ENCODE peak calls at places on chromosomes 3 and 15, in nine cellular contexts. One of them, this sample, is unnamed.

GRCh38 chr3:104102386-104102785 is 1264.3 kb upstream of the ALCAM start:
- DNase-seq in stomach: no peak
- DNase-seq in HS-5: peak
- DNase-seq in fibroblast of the conjunctiva: peak
- DNase-seq in hepatic stellate cell: peak
- DNase-seq in T-helper 17 cell: no peak
- DNase-seq in left lobe of liver: peak
- DNase-seq in NCI-H345: peak
- DNase-seq in stimulated activated CD8-positive, alpha-beta memory T cell treated with anti-CD3 and anti-CD28 coated beads, Interleukin-12 subunit alpha, Interleukin-12 subunit beta, amount 100 ng/mL, for 1 hour: no peak
- DNase-seq in this sample: no peak

GRCh38 chr3:41026394-41027177 is 172.7 kb upstream of the CTNNB1 start:
- DNase-seq in fibroblast of the conjunctiva: no peak
- DNase-seq in T-helper 17 cell: no peak
- DNase-seq in hepatic stellate cell: no peak
- DNase-seq in left lobe of liver: peak
- DNase-seq in stimulated activated CD8-positive, alpha-beta memory T cell treated with anti-CD3 and anti-CD28 coated beads, Interleukin-12 subunit alpha, Interleukin-12 subunit beta, amount 100 ng/mL, for 1 hour: no peak
- DNase-seq in NCI-H345: no peak
- DNase-seq in stomach: no peak
- DNase-seq in HS-5: peak
- DNase-seq in this sample: no peak

GRCh38 chr3:45948409-45948808 is 5.1 kb downstream of the CXCR6 start:
- DNase-seq in stimulated activated CD8-positive, alpha-beta memory T cell treated with anti-CD3 and anti-CD28 coated beads, Interleukin-12 subunit alpha, Interleukin-12 subunit beta, amount 100 ng/mL, for 1 hour: no peak
- DNase-seq in hepatic stellate cell: no peak
- DNase-seq in HS-5: no peak
- DNase-seq in NCI-H345: no peak
- DNase-seq in fibroblast of the conjunctiva: no peak
- DNase-seq in left lobe of liver: no peak
- DNase-seq in stomach: no peak
- DNase-seq in T-helper 17 cell: no peak
- DNase-seq in this sample: no peak

GRCh38 chr3:105823149-105823866 is 45.5 kb downstream of the CBLB start:
- DNase-seq in stomach: no peak
- DNase-seq in HS-5: peak
- DNase-seq in T-helper 17 cell: no peak
- DNase-seq in stimulated activated CD8-positive, alpha-beta memory T cell treated with anti-CD3 and anti-CD28 coated beads, Interleukin-12 subunit alpha, Interleukin-12 subunit beta, amount 100 ng/mL, for 1 hour: no peak
- DNase-seq in fibroblast of the conjunctiva: peak
- DNase-seq in left lobe of liver: no peak
- DNase-seq in NCI-H345: no peak
- DNase-seq in hepatic stellate cell: peak
- DNase-seq in this sample: no peak

GRCh38 chr15:58378241-58379085 is 53.3 kb upstream of the LIPC start:
- DNase-seq in T-helper 17 cell: no peak
- DNase-seq in HS-5: no peak
- DNase-seq in fibroblast of the conjunctiva: no peak
- DNase-seq in stimulated activated CD8-positive, alpha-beta memory T cell treated with anti-CD3 and anti-CD28 coated beads, Interleukin-12 subunit alpha, Interleukin-12 subunit beta, amount 100 ng/mL, for 1 hour: no peak
- DNase-seq in NCI-H345: no peak
- DNase-seq in stomach: no peak
- DNase-seq in left lobe of liver: no peak
- DNase-seq in hepatic stellate cell: no peak
- DNase-seq in this sample: no peak

GRCh38 chr15:71748327-71748726 is 62.0 kb upstream of the NR2E3 start:
- DNase-seq in left lobe of liver: no peak
- DNase-seq in stimulated activated CD8-positive, alpha-beta memory T cell treated with anti-CD3 and anti-CD28 coated beads, Interleukin-12 subunit alpha, Interleukin-12 subunit beta, amount 100 ng/mL, for 1 hour: no peak
- DNase-seq in fibroblast of the conjunctiva: no peak
- DNase-seq in NCI-H345: no peak
- DNase-seq in stomach: no peak
- DNase-seq in HS-5: no peak
- DNase-seq in hepatic stellate cell: no peak
- DNase-seq in T-helper 17 cell: no peak
- DNase-seq in this sample: no peak

GRCh38 chr3:13319821-13320220 is 100.3 kb downstream of the NUP210 start:
- DNase-seq in hepatic stellate cell: no peak
- DNase-seq in stimulated activated CD8-positive, alpha-beta memory T cell treated with anti-CD3 and anti-CD28 coated beads, Interleukin-12 subunit alpha, Interleukin-12 subunit beta, amount 100 ng/mL, for 1 hour: no peak
- DNase-seq in left lobe of liver: no peak
- DNase-seq in NCI-H345: no peak
- DNase-seq in fibroblast of the conjunctiva: no peak
- DNase-seq in HS-5: no peak
- DNase-seq in T-helper 17 cell: no peak
- DNase-seq in stomach: no peak
- DNase-seq in this sample: no peak

GRCh38 chr3:42192334-42193200 is 73.4 kb downstream of the CCK start:
- DNase-seq in stomach: no peak
- DNase-seq in hepatic stellate cell: peak
- DNase-seq in stimulated activated CD8-positive, alpha-beta memory T cell treated with anti-CD3 and anti-CD28 coated beads, Interleukin-12 subunit alpha, Interleukin-12 subunit beta, amount 100 ng/mL, for 1 hour: no peak
- DNase-seq in NCI-H345: no peak
- DNase-seq in T-helper 17 cell: no peak
- DNase-seq in HS-5: no peak
- DNase-seq in fibroblast of the conjunctiva: no peak
- DNase-seq in left lobe of liver: no peak
- DNase-seq in this sample: no peak

GRCh38 chr3:12931273-12931905 is 90.0 kb upstream of the RPL32 start:
- DNase-seq in hepatic stellate cell: no peak
- DNase-seq in stomach: no peak
- DNase-seq in left lobe of liver: no peak
- DNase-seq in NCI-H345: no peak
- DNase-seq in fibroblast of the conjunctiva: no peak
- DNase-seq in HS-5: no peak
- DNase-seq in T-helper 17 cell: no peak
- DNase-seq in stimulated activated CD8-positive, alpha-beta memory T cell treated with anti-CD3 and anti-CD28 coated beads, Interleukin-12 subunit alpha, Interleukin-12 subunit beta, amount 100 ng/mL, for 1 hour: no peak
- DNase-seq in this sample: no peak

GRCh38 chr3:129018271-129018670 is 17.2 kb downstream of the EFCC1 start:
- DNase-seq in NCI-H345: no peak
- DNase-seq in stimulated activated CD8-positive, alpha-beta memory T cell treated with anti-CD3 and anti-CD28 coated beads, Interleukin-12 subunit alpha, Interleukin-12 subunit beta, amount 100 ng/mL, for 1 hour: no peak
- DNase-seq in left lobe of liver: no peak
- DNase-seq in T-helper 17 cell: no peak
- DNase-seq in fibroblast of the conjunctiva: no peak
- DNase-seq in HS-5: no peak
- DNase-seq in hepatic stellate cell: no peak
- DNase-seq in stomach: no peak
- DNase-seq in this sample: no peak

GRCh38 chr15:74535388-74536084 is 5.5 kb upstream of the ARID3B start:
- DNase-seq in NCI-H345: no peak
- DNase-seq in stimulated activated CD8-positive, alpha-beta memory T cell treated with anti-CD3 and anti-CD28 coated beads, Interleukin-12 subunit alpha, Interleukin-12 subunit beta, amount 100 ng/mL, for 1 hour: no peak
- DNase-seq in hepatic stellate cell: no peak
- DNase-seq in T-helper 17 cell: no peak
- DNase-seq in fibroblast of the conjunctiva: no peak
- DNase-seq in left lobe of liver: no peak
- DNase-seq in HS-5: no peak
- DNase-seq in stomach: no peak
- DNase-seq in this sample: no peak

GRCh38 chr15:67853454-67853853 is 13.6 kb upstream of the RNU6-1 start:
- DNase-seq in T-helper 17 cell: no peak
- DNase-seq in stimulated activated CD8-positive, alpha-beta memory T cell treated with anti-CD3 and anti-CD28 coated beads, Interleukin-12 subunit alpha, Interleukin-12 subunit beta, amount 100 ng/mL, for 1 hour: no peak
- DNase-seq in fibroblast of the conjunctiva: no peak
- DNase-seq in left lobe of liver: no peak
- DNase-seq in hepatic stellate cell: no peak
- DNase-seq in NCI-H345: peak
- DNase-seq in stomach: no peak
- DNase-seq in HS-5: no peak
- DNase-seq in this sample: no peak

GRCh38 chr3:131535596-131535995 is 32.8 kb upstream of the MRPL3 start:
- DNase-seq in fibroblast of the conjunctiva: no peak
- DNase-seq in T-helper 17 cell: no peak
- DNase-seq in left lobe of liver: no peak
- DNase-seq in hepatic stellate cell: no peak
- DNase-seq in NCI-H345: no peak
- DNase-seq in HS-5: peak
- DNase-seq in stimulated activated CD8-positive, alpha-beta memory T cell treated with anti-CD3 and anti-CD28 coated beads, Interleukin-12 subunit alpha, Interleukin-12 subunit beta, amount 100 ng/mL, for 1 hour: no peak
- DNase-seq in stomach: no peak
- DNase-seq in this sample: no peak

GRCh38 chr15:90174140-90174891 is 26.8 kb upstream of the SEMA4B start:
- DNase-seq in left lobe of liver: peak
- DNase-seq in stomach: peak
- DNase-seq in T-helper 17 cell: no peak
- DNase-seq in hepatic stellate cell: no peak
- DNase-seq in NCI-H345: peak
- DNase-seq in HS-5: no peak
- DNase-seq in fibroblast of the conjunctiva: no peak
- DNase-seq in stimulated activated CD8-positive, alpha-beta memory T cell treated with anti-CD3 and anti-CD28 coated beads, Interleukin-12 subunit alpha, Interleukin-12 subunit beta, amount 100 ng/mL, for 1 hour: no peak
- DNase-seq in this sample: no peak

GRCh38 chr15:79370716-79371115 is 59.8 kb downstream of the TMED3 start:
- DNase-seq in T-helper 17 cell: no peak
- DNase-seq in hepatic stellate cell: peak
- DNase-seq in HS-5: no peak
- DNase-seq in left lobe of liver: no peak
- DNase-seq in NCI-H345: no peak
- DNase-seq in stimulated activated CD8-positive, alpha-beta memory T cell treated with anti-CD3 and anti-CD28 coated beads, Interleukin-12 subunit alpha, Interleukin-12 subunit beta, amount 100 ng/mL, for 1 hour: no peak
- DNase-seq in fibroblast of the conjunctiva: no peak
- DNase-seq in stomach: no peak
- DNase-seq in this sample: no peak

GRCh38 chr3:136277634-136278033 is 27.5 kb downstream of the PCCB start:
- DNase-seq in HS-5: no peak
- DNase-seq in left lobe of liver: no peak
- DNase-seq in stimulated activated CD8-positive, alpha-beta memory T cell treated with anti-CD3 and anti-CD28 coated beads, Interleukin-12 subunit alpha, Interleukin-12 subunit beta, amount 100 ng/mL, for 1 hour: no peak
- DNase-seq in stomach: no peak
- DNase-seq in T-helper 17 cell: no peak
- DNase-seq in fibroblast of the conjunctiva: no peak
- DNase-seq in hepatic stellate cell: no peak
- DNase-seq in NCI-H345: peak
- DNase-seq in this sample: no peak

GRCh38 chr3:125624341-125624740 is 29.0 kb upstream of the OSBPL11 start:
- DNase-seq in left lobe of liver: no peak
- DNase-seq in stimulated activated CD8-positive, alpha-beta memory T cell treated with anti-CD3 and anti-CD28 coated beads, Interleukin-12 subunit alpha, Interleukin-12 subunit beta, amount 100 ng/mL, for 1 hour: no peak
- DNase-seq in hepatic stellate cell: no peak
- DNase-seq in NCI-H345: no peak
- DNase-seq in HS-5: no peak
- DNase-seq in fibroblast of the conjunctiva: no peak
- DNase-seq in stomach: no peak
- DNase-seq in T-helper 17 cell: no peak
- DNase-seq in this sample: no peak

GRCh38 chr3:20340324-20340928 is 154.4 kb upstream of the SGO1 start:
- DNase-seq in hepatic stellate cell: peak
- DNase-seq in stomach: peak
- DNase-seq in HS-5: peak
- DNase-seq in fibroblast of the conjunctiva: peak
- DNase-seq in NCI-H345: peak
- DNase-seq in T-helper 17 cell: peak
- DNase-seq in stimulated activated CD8-positive, alpha-beta memory T cell treated with anti-CD3 and anti-CD28 coated beads, Interleukin-12 subunit alpha, Interleukin-12 subunit beta, amount 100 ng/mL, for 1 hour: peak
- DNase-seq in left lobe of liver: peak
- DNase-seq in this sample: peak

GRCh38 chr15:56812255-56812654 is 78.9 kb upstream of the ZNF280D start:
- DNase-seq in T-helper 17 cell: no peak
- DNase-seq in stimulated activated CD8-positive, alpha-beta memory T cell treated with anti-CD3 and anti-CD28 coated beads, Interleukin-12 subunit alpha, Interleukin-12 subunit beta, amount 100 ng/mL, for 1 hour: no peak
- DNase-seq in fibroblast of the conjunctiva: no peak
- DNase-seq in hepatic stellate cell: no peak
- DNase-seq in NCI-H345: no peak
- DNase-seq in stomach: no peak
- DNase-seq in HS-5: no peak
- DNase-seq in left lobe of liver: no peak
- DNase-seq in this sample: no peak

GRCh38 chr15:72970965-72971746 is 81.1 kb upstream of the NEO1 start:
- DNase-seq in hepatic stellate cell: peak
- DNase-seq in stimulated activated CD8-positive, alpha-beta memory T cell treated with anti-CD3 and anti-CD28 coated beads, Interleukin-12 subunit alpha, Interleukin-12 subunit beta, amount 100 ng/mL, for 1 hour: no peak
- DNase-seq in left lobe of liver: no peak
- DNase-seq in T-helper 17 cell: no peak
- DNase-seq in NCI-H345: no peak
- DNase-seq in fibroblast of the conjunctiva: no peak
- DNase-seq in HS-5: no peak
- DNase-seq in stomach: no peak
- DNase-seq in this sample: no peak

GRCh38 chr3:156207802-156208685 is 87.7 kb downstream of the KCNAB1 start:
- DNase-seq in NCI-H345: no peak
- DNase-seq in HS-5: peak
- DNase-seq in stomach: no peak
- DNase-seq in stimulated activated CD8-positive, alpha-beta memory T cell treated with anti-CD3 and anti-CD28 coated beads, Interleukin-12 subunit alpha, Interleukin-12 subunit beta, amount 100 ng/mL, for 1 hour: no peak
- DNase-seq in hepatic stellate cell: peak
- DNase-seq in left lobe of liver: no peak
- DNase-seq in T-helper 17 cell: no peak
- DNase-seq in fibroblast of the conjunctiva: no peak
- DNase-seq in this sample: no peak

GRCh38 chr3:82783188-82783587 is 1021.7 kb upstream of the GBE1 start:
- DNase-seq in stomach: no peak
- DNase-seq in NCI-H345: no peak
- DNase-seq in hepatic stellate cell: no peak
- DNase-seq in stimulated activated CD8-positive, alpha-beta memory T cell treated with anti-CD3 and anti-CD28 coated beads, Interleukin-12 subunit alpha, Interleukin-12 subunit beta, amount 100 ng/mL, for 1 hour: no peak
- DNase-seq in HS-5: no peak
- DNase-seq in fibroblast of the conjunctiva: no peak
- DNase-seq in left lobe of liver: no peak
- DNase-seq in T-helper 17 cell: no peak
- DNase-seq in this sample: no peak